ENCODE peak calls at places on chromosomes 4 and X, in four cellular contexts. S is NCI-H460, E is neural crest cell, A is endothelial cell. U is an unnamed sample.

GRCh38 chr4:156615066-156615514 is 356.5 kb downstream of the PDGFC start:
- DNase-seq in A (no peak), E (no peak), S (no peak), U (peak)

GRCh38 chr4:75672461-75673026 is 667 bp downstream of the G3BP2 start:
- DNase-seq in A (peak), E (peak), S (peak), U (peak)

GRCh38 chr4:184479516-184479950 is 5.2 kb upstream of the IRF2 start:
- DNase-seq in A (no peak), E (no peak), S (no peak), U (no peak)

GRCh38 chr4:22391548-22391947 is 124.3 kb downstream of the ADGRA3 start:
- DNase-seq in S (no peak), A (no peak), E (no peak), U (no peak)

GRCh38 chrX:153744210-153745066 is 19.6 kb upstream of the PLXNB3 start:
- DNase-seq in E (peak), A (no peak), S (no peak), U (no peak)

GRCh38 chrX:69032601-69033000 is 132.7 kb downstream of the PJA1 start:
- DNase-seq in S (no peak), E (no peak), A (no peak), U (peak)

GRCh38 chr4:70734168-70734954 is 12.6 kb downstream of the RUFY3 start:
- DNase-seq in S (no peak), A (no peak), E (no peak), U (peak)

GRCh38 chrX:153648358-153649177 is 1.6 kb downstream of the DUSP9 start:
- DNase-seq in E (no peak), A (no peak), S (no peak), U (no peak)